ENCODE peak calls at places on chromosomes 5 and 9, in nine cellular contexts. G, B, F, L, P, X, K, V and Y are unnamed samples.

GRCh38 chr9:92864152-92864551 is 13.7 kb downstream of the ZNF484 start:
- DNase-seq in X (no peak), F (no peak), V (no peak), L (no peak), G (no peak), P (no peak), K (no peak), B (no peak), Y (no peak)

GRCh38 chr5:864492-865167 is 13.8 kb upstream of the ZDHHC11 start:
- DNase-seq in G (no peak), P (no peak), B (no peak), F (no peak), K (no peak), V (no peak), X (peak), L (no peak), Y (no peak)

GRCh38 chr5:166488560-166488959 is 1802.9 kb upstream of the WWC1 start:
- DNase-seq in F (no peak), B (no peak), X (no peak), P (no peak), G (no peak), V (no peak), L (no peak), K (no peak), Y (no peak)

GRCh38 chr9:83197611-83198010 is 134.7 kb upstream of the RASEF start:
- DNase-seq in F (no peak), B (no peak), G (no peak), X (no peak), L (no peak), V (no peak), K (no peak), P (no peak), Y (no peak)

GRCh38 chr5:171783051-171783450 is 2.6 kb upstream of the SMIM23 start:
- DNase-seq in K (no peak), P (no peak), X (peak), L (no peak), G (no peak), F (no peak), B (no peak), V (no peak), Y (no peak)

GRCh38 chr9:69660304-69660703 is 11.9 kb downstream of the APBA1 start:
- DNase-seq in B (no peak), G (no peak), K (no peak), F (no peak), V (no peak), P (no peak), X (no peak), L (no peak), Y (no peak)

GRCh38 chr5:139194486-139194885 is 3.7 kb downstream of the SIL1 start:
- DNase-seq in X (no peak), K (no peak), G (no peak), L (no peak), F (no peak), P (no peak), B (no peak), V (no peak), Y (no peak)

GRCh38 chr5:159343295-159344094 is 13.2 kb upstream of the IL12B start:
- DNase-seq in F (no peak), P (no peak), G (no peak), L (no peak), V (peak), X (no peak), B (no peak), K (no peak), Y (no peak)

GRCh38 chr9:113581865-113582697 is 118.6 kb downstream of the RGS3 start:
- DNase-seq in K (peak), G (peak), P (peak), V (no peak), F (peak), X (peak), L (peak), B (peak), Y (peak)

GRCh38 chr9:113579270-113580040 is 115.9 kb downstream of the RGS3 start:
- DNase-seq in B (peak), V (no peak), F (no peak), P (peak), X (no peak), G (no peak), K (no peak), L (no peak), Y (peak)

GRCh38 chr9:113580041-113580953 is 116.8 kb downstream of the RGS3 start:
- DNase-seq in B (peak), G (peak), V (no peak), L (peak), K (no peak), P (peak), F (peak), X (no peak), Y (peak)

GRCh38 chr9:113582698-113583200 is 119.2 kb downstream of the RGS3 start:
- DNase-seq in F (no peak), B (no peak), P (no peak), G (no peak), X (no peak), L (no peak), V (no peak), K (no peak), Y (no peak)

GRCh38 chr9:113580954-113581311 is 117.4 kb downstream of the RGS3 start:
- DNase-seq in P (no peak), L (no peak), B (no peak), K (no peak), X (no peak), G (no peak), V (no peak), F (no peak), Y (no peak)
- H3K4me3 ChIP-seq in P (peak), L (no peak), B (peak), K (no peak), X (no peak), G (peak), V (no peak), F (peak), Y (peak)

GRCh38 chr9:113614843-113615648 is 151.5 kb downstream of the RGS3 start:
- DNase-seq in L (no peak), X (peak), G (peak), P (no peak), K (no peak), F (peak), V (no peak), B (no peak), Y (no peak)
- H3K27ac ChIP-seq in L (peak), X (peak), G (peak), P (peak), K (no peak), F (peak), V (no peak), B (no peak), Y (no peak)

GRCh38 chr9:2605246-2605645 is 16.3 kb upstream of the VLDLR start:
- DNase-seq in L (no peak), P (no peak), F (no peak), B (no peak), K (no peak), V (no peak), G (no peak), X (no peak), Y (no peak)
- H3K4me3 ChIP-seq in L (no peak), P (no peak), F (no peak), B (no peak), K (no peak), V (no peak), G (no peak), X (no peak), Y (no peak)

DNA sequence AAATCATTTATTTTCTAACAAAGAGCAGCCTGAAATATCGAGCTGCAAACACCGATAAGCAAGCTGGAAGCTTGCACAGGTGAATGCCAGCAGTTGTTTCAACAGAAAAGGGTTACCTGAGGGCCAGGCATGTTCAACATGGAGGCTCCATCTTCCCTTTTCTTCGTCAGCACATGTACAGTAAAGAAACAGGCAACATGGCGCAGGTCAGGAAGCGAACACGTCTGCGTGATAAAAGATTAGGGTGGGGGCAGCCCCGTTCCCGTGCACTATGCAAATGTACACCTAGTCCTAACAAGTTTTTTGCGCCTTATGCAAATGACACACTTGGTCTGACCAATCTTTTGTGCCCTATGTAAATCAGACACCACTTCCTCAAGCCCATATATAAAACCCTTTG is 452.1 kb upstream of the PTPRD start:
- DNase-seq in K (no peak), L (no peak), F (no peak), B (no peak), X (no peak), V (peak), G (no peak), P (no peak), Y (no peak)
- H3K27ac ChIP-seq in K (no peak), L (no peak), F (no peak), B (peak), X (no peak), V (no peak), G (no peak), P (no peak), Y (no peak)